ENCODE peak calls at places on chromosomes 11 and 22, in four cellular contexts. T, Y, H and X are unnamed samples.

GRCh38 chr11:77475206-77475605 is 1.3 kb upstream of the PAK1 start:
- DNase-seq in T (no peak), H (no peak), Y (no peak), X (no peak)

GRCh38 chr11:108135845-108136599 is 14.7 kb downstream of the ACAT1 start:
- DNase-seq in H (no peak), T (no peak), Y (no peak), X (no peak)

GRCh38 chr11:111612211-111612610 is 10.0 kb downstream of the SIK2 start:
- DNase-seq in H (no peak), Y (no peak), T (no peak), X (no peak)

GRCh38 chr11:2466069-2466801 is 21.4 kb downstream of the KCNQ1 start:
- DNase-seq in T (no peak), H (no peak), Y (peak), X (no peak)

GRCh38 chr11:429391-429790 is 12.4 kb downstream of the ANO9 start:
- DNase-seq in T (peak), H (peak), Y (no peak), X (no peak)

GRCh38 chr11:106520146-106520912 is 442.9 kb downstream of the AASDHPPT start:
- DNase-seq in Y (no peak), H (no peak), T (no peak), X (no peak)

GRCh38 chr11:126150256-126150655 is 61.2 kb downstream of the RPUSD4 start:
- DNase-seq in H (no peak), Y (no peak), T (no peak), X (no peak)

GRCh38 chr11:65291613-65292012 is 23.1 kb upstream of the CDC42EP2 start:
- DNase-seq in T (no peak), Y (no peak), H (no peak), X (no peak)

GRCh38 chr11:82776377-82776776 is 42.7 kb upstream of the FAM181B start:
- DNase-seq in T (no peak), Y (no peak), H (no peak), X (no peak)

GRCh38 chr22:48919187-48919590 is 908.5 kb downstream of the BRD1 start:
- DNase-seq in H (no peak), T (no peak), Y (no peak), X (no peak)

GRCh38 chr11:73167555-73167954 is 25.4 kb upstream of the FCHSD2 start:
- DNase-seq in Y (no peak), T (peak), H (no peak), X (no peak)

GRCh38 chr22:37546436-37547248 is 13.6 kb upstream of the CDC42EP1 start:
- DNase-seq in T (peak), H (peak), Y (peak), X (no peak)

GRCh38 chr11:83545911-83546310 is 259.7 kb upstream of the CCDC90B start:
- DNase-seq in Y (no peak), T (no peak), H (no peak), X (no peak)

GRCh38 chr11:29627541-29627940 is 389.3 kb downstream of the KCNA4 start:
- DNase-seq in Y (no peak), T (no peak), H (no peak), X (no peak)

GRCh38 chr11:47164321-47164720 is 12.4 kb downstream of the ARFGAP2 start:
- DNase-seq in Y (no peak), H (no peak), T (no peak), X (no peak)
- TF ChIP-seq CTCF in Y (no peak), H (no peak), T (no peak), X (no peak)

DNA sequence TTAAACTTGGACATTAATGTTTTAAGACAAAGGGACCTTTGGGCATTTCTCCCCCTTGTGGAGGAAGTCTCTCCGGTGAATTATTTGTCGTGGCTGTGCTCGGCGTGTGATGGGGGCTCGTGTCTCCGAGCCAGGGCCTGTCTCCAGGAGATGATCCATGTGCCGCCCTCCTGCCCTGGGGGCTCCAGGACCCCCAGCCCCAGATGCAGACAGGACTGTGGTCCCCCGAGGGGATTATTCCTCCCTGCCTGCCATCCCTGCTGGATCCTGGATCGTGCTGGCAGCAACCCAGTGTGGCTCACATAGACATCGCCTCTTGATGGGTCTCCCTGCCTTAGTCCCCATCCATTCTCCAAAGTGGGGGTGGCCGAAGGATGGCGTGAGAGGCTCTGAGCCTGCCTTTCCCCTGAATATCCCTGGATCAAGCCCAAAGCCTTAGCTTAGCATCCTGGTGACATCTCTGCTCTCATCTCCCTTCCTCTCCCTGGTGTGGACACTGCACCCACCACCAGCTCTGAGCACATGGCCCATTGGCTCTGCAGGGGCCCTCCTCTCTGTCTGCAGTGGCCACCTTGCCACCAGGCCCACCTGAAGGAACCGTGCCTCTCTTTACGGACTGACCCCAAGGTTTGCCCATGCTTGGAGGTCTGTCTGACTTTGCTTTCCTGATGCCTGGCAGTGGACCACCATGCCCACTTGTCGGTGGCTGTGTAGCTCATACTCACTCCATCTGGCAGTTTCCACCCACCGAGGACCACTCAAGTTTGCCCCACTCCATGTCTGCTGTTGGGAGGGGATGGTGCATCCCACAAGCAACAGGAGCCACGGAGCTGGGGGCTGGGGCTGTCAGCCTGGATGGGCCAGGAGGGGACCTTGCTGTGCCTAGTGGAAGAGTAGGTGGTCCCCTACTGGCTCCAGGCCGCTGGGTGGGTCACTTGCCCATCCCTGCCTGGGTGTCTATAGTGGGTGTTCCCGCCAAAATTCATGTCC is 56.7 kb downstream of the SMIM38 start:
- DNase-seq in Y (no peak), T (no peak), H (no peak), X (no peak)
- TF ChIP-seq CTCF in Y (no peak), T (no peak), H (no peak), X (peak)

GRCh38 chr22:17919276-17920144 is 104.9 kb downstream of the MICAL3 start:
- DNase-seq in T (no peak), Y (peak), H (no peak), X (no peak)

GRCh38 chr22:17918840-17919239 is 105.5 kb downstream of the MICAL3 start:
- DNase-seq in T (no peak), Y (no peak), H (no peak), X (no peak)

GRCh38 chr22:17920992-17921650 is 103.2 kb downstream of the MICAL3 start:
- DNase-seq in Y (no peak), H (no peak), T (no peak), X (no peak)

GRCh38 chr22:17921871-17922821 is 102.2 kb downstream of the MICAL3 start:
- DNase-seq in T (peak), H (no peak), Y (peak), X (no peak)

GRCh38 chr22:17920145-17920605 is 104.2 kb downstream of the MICAL3 start:
- DNase-seq in T (peak), Y (peak), H (no peak), X (no peak)
- TF ChIP-seq CTCF in T (no peak), Y (no peak), H (no peak), X (no peak)

GRCh38 chr11:58742981-58743880 is 11.5 kb upstream of the GLYAT start:
- DNase-seq in H (no peak), T (no peak), Y (no peak), X (no peak)
- TF ChIP-seq CTCF in H (no peak), T (no peak), Y (no peak), X (no peak)